ENCODE peak calls at places on chromosomes 5 and 9, in four cellular contexts. U, P, Q and K are unnamed samples.

GRCh38 chr5:98755406-98755805 is 18.1 kb upstream of the RGMB start:
- DNase-seq in U (peak), P (no peak), Q (no peak), K (no peak)

GRCh38 chr5:164868761-164869160 is 1363.3 kb downstream of the MAT2B start:
- DNase-seq in U (no peak), P (no peak), Q (no peak), K (no peak)

GRCh38 chr9:134966270-134966669 is 48.6 kb upstream of the FCN1 start:
- DNase-seq in U (no peak), P (no peak), Q (no peak), K (no peak)

GRCh38 chr9:34578241-34579096 is 11.1 kb downstream of the CNTFR start:
- DNase-seq in U (peak), P (peak), Q (peak), K (peak)

GRCh38 chr9:104009853-104010252 is 84.3 kb upstream of the SMC2 start:
- DNase-seq in U (no peak), P (no peak), Q (no peak), K (no peak)

GRCh38 chr5:102511666-102512065 is 12.9 kb upstream of the SLCO6A1 start:
- DNase-seq in U (no peak), P (no peak), Q (no peak), K (no peak)

GRCh38 chr5:169299146-169299545 is 1.8 kb downstream of the SLIT3 start:
- DNase-seq in U (no peak), P (no peak), Q (no peak), K (no peak)

GRCh38 chr5:56549096-56549886 is 266.1 kb upstream of the MAP3K1 start:
- DNase-seq in U (no peak), P (no peak), Q (no peak), K (no peak)

GRCh38 chr9:22111871-22112247 is 102.8 kb upstream of the CDKN2B start:
- DNase-seq in U (peak), P (no peak), Q (no peak), K (no peak)

GRCh38 chr5:159655757-159656409 is 260.4 kb upstream of the ADRA1B start:
- DNase-seq in U (no peak), P (peak), Q (no peak), K (no peak)

GRCh38 chr5:38466444-38467189 is 89.8 kb downstream of the LIFR start:
- DNase-seq in U (no peak), P (no peak), Q (no peak), K (no peak)

GRCh38 chr5:55172937-55173695 is at the start of gene CDC20B:
- DNase-seq in U (peak), P (peak), Q (peak), K (peak)

GRCh38 chr5:135511858-135512257 is 23.9 kb downstream of the NEUROG1 start:
- DNase-seq in U (no peak), P (peak), Q (no peak), K (no peak)

GRCh38 chr5:144139586-144139985 is 30.9 kb downstream of the YIPF5 start:
- DNase-seq in U (no peak), P (no peak), Q (no peak), K (no peak)

GRCh38 chr9:33430942-33431341 is 16.5 kb downstream of the AQP3 start:
- DNase-seq in U (no peak), P (no peak), Q (no peak), K (no peak)

GRCh38 chr5:171264842-171265241 is 44.2 kb upstream of the TLX3 start:
- DNase-seq in U (no peak), P (no peak), Q (no peak), K (no peak)

GRCh38 chr9:87497604-87498045 is at the start of gene DAPK1:
- DNase-seq in U (peak), P (peak), Q (peak), K (peak)

GRCh38 chr5:99032234-99033013 is 103.6 kb upstream of the CHD1 start:
- DNase-seq in U (peak), P (peak), Q (peak), K (peak)

GRCh38 chr5:57298295-57298984 is 124.6 kb downstream of the GPBP1 start:
- DNase-seq in U (peak), P (peak), Q (peak), K (peak)

GRCh38 chr9:91117959-91118651 is 243.6 kb downstream of the AUH start:
- DNase-seq in U (peak), P (peak), Q (peak), K (peak)

GRCh38 chr5:178434851-178435250 is 155.3 kb downstream of the COL23A1 start:
- DNase-seq in U (no peak), P (no peak), Q (no peak), K (no peak)

GRCh38 chr5:83368317-83368716 is 103.2 kb upstream of the VCAN start:
- DNase-seq in U (no peak), P (no peak), Q (no peak), K (no peak)

GRCh38 chr9:133592731-133593409 is 16.3 kb downstream of the FAM163B start:
- DNase-seq in U (no peak), P (no peak), Q (no peak), K (no peak)